ENCODE peak calls at places on chromosomes 16 and 17, in five cellular contexts. K is neuronal stem cell; S is non-pigmented ciliary epithelial cell; V is stimulated activated CD8-positive, alpha-beta memory T cell treated with anti-CD3 and anti-CD28 coated beads, Interleukin-7, amount 100 ng/mL, for 1 hour; Z is iPS-NIHi11. H is an unnamed sample.

GRCh38 chr17:8290043-8290442 is 1.6 kb downstream of the RANGRF start:
- DNase-seq in Z (no peak), V (no peak), K (no peak), S (no peak), H (no peak)

GRCh38 chr17:8469964-8470363 is 34.3 kb downstream of the NDEL1 start:
- DNase-seq in Z (no peak), V (no peak), S (no peak), K (no peak), H (no peak)

GRCh38 chr17:57868007-57868774 is 18.3 kb upstream of the MRPS23 start:
- DNase-seq in V (no peak), K (peak; percentile 56), Z (peak; percentile 84), S (no peak), H (no peak)

GRCh38 chr16:4217246-4218131 is 24.4 kb downstream of the SRL start:
- DNase-seq in K (no peak), V (no peak), S (no peak), Z (peak; percentile 60), H (no peak)

GRCh38 chr17:71628306-71628705 is 492.5 kb upstream of the SOX9 start:
- DNase-seq in S (no peak), V (no peak), Z (no peak), K (no peak), H (no peak)

GRCh38 chr16:30031477-30031918 is 427 bp upstream of the TLCD3B start:
- DNase-seq in V (no peak), K (no peak), S (no peak), Z (no peak), H (no peak)

GRCh38 chr17:16987830-16988601 is 16.1 kb upstream of the TNFRSF13B start:
- DNase-seq in K (no peak), V (no peak), S (peak; percentile 44), Z (peak; percentile 69), H (peak; percentile 23)

GRCh38 chr16:29811896-29812665 is at the start of gene PRRT2:
- DNase-seq in V (no peak), K (peak; percentile 87), Z (peak; percentile 57), S (no peak), H (peak; percentile 57)

GRCh38 chr17:68759343-68760140 is 158.4 kb upstream of the FAM20A start:
- DNase-seq in Z (peak; percentile 85), S (peak; percentile 84), K (peak; percentile 78), V (no peak), H (peak; percentile 79)

GRCh38 chr17:40063915-40064531 is 1.3 kb downstream of the THRA start:
- DNase-seq in Z (no peak), V (no peak), K (no peak), S (no peak), H (no peak)